ENCODE peak calls at places on chromosomes 11 and 22, in five cellular contexts. A is GM19239; W is stimulated activated CD4-positive, alpha-beta T cell treated with anti-CD3 and anti-CD28 coated beads, TNF-alpha, amount 100 ng/mL, for 48 hours; P is non-pigmented ciliary epithelial cell; D is activated T-cell treated with anti-CD3 and anti-CD28 coated beads, Interleukin-2, amount 50 U/mL, for 4 hours. Y is an unnamed sample.

GRCh38 chr22:32897400-32897799 is 95.9 kb downstream of the TIMP3 start:
- DNase-seq in A (no peak), W (no peak), P (no peak), D (no peak), Y (no peak)

GRCh38 chr22:42945736-42946135 is 69.2 kb downstream of the PACSIN2 start:
- DNase-seq in A (no peak), W (no peak), P (no peak), D (no peak), Y (no peak)

GRCh38 chr22:41909290-41910049 is 5.4 kb downstream of the SHISA8 start:
- DNase-seq in A (no peak), W (no peak), P (no peak), D (no peak), Y (no peak)

GRCh38 chr11:8649361-8649760 is 33.1 kb downstream of the TRIM66 start:
- DNase-seq in A (no peak), W (no peak), P (peak), D (no peak), Y (peak)

GRCh38 chr11:7573558-7574296 is 59.9 kb downstream of the PPFIBP2 start:
- DNase-seq in A (no peak), W (no peak), P (no peak), D (no peak), Y (no peak)

GRCh38 chr22:50136431-50137047 is 34.0 kb upstream of the PANX2 start:
- DNase-seq in A (no peak), W (no peak), P (no peak), D (no peak), Y (no peak)

GRCh38 chr11:100863080-100863581 is 176.0 kb downstream of the ARHGAP42 start:
- DNase-seq in A (no peak), W (no peak), P (peak), D (no peak), Y (peak)

GRCh38 chr11:36619502-36619901 is 21.5 kb upstream of the RAG2 start:
- DNase-seq in A (no peak), W (no peak), P (no peak), D (no peak), Y (no peak)

GRCh38 chr11:75867778-75868374 is 52.9 kb downstream of the UVRAG start:
- DNase-seq in A (no peak), W (peak), P (no peak), D (peak), Y (peak)

GRCh38 chr11:17496406-17496805 is 19.8 kb upstream of the ABCC8 start:
- DNase-seq in A (no peak), W (no peak), P (no peak), D (no peak), Y (no peak)

GRCh38 chr11:30333405-30333804 is 10.5 kb downstream of the ARL14EP start:
- DNase-seq in A (no peak), W (no peak), P (no peak), D (no peak), Y (peak)

GRCh38 chr11:126282742-126283591 is at the start of gene TIRAP:
- DNase-seq in A (peak), W (no peak), P (no peak), D (peak), Y (peak)

GRCh38 chr11:14237333-14237988 is 121.5 kb downstream of the RRAS2 start:
- DNase-seq in A (peak), W (no peak), P (no peak), D (no peak), Y (no peak)

GRCh38 chr11:121446752-121447156 is 5.4 kb upstream of the SORL1 start:
- DNase-seq in A (no peak), W (no peak), P (no peak), D (no peak), Y (peak)

GRCh38 chr11:126140106-126140931 is 71.1 kb downstream of the RPUSD4 start:
- DNase-seq in A (no peak), W (no peak), P (no peak), D (no peak), Y (no peak)

GRCh38 chr11:124115782-124116616 is 749 bp downstream of the VWA5A start:
- DNase-seq in A (no peak), W (no peak), P (no peak), D (no peak), Y (no peak)

GRCh38 chr11:121328967-121329653 is 36.5 kb downstream of the SC5D start:
- DNase-seq in A (no peak), W (no peak), P (no peak), D (no peak), Y (no peak)

GRCh38 chr22:35467788-35468187 is 67.8 kb downstream of the MCM5 start:
- DNase-seq in A (no peak), W (no peak), P (no peak), D (no peak), Y (no peak)